ENCODE peak calls at places on chromosomes 11 and 22, in five cellular contexts. T is colonic mucosa; Q is stimulated activated CD4-positive, alpha-beta T cell treated with anti-CD3 and anti-CD28 coated beads, Interleukin-15, amount 100 ng/mL, for 24 hours; U is kidney; Z is AG20443. K is an unnamed sample.

GRCh38 chr22:49214976-49215375 is 612.7 kb downstream of the BRD1 start:
- DNase-seq in U (peak; percentile 53), Z (no peak), T (peak; percentile 9), Q (no peak), K (no peak)

GRCh38 chr22:20948989-20949388 is 18.1 kb upstream of the AIFM3 start:
- DNase-seq in Z (no peak), Q (no peak), U (peak; percentile 10), T (no peak), K (no peak)

GRCh38 chr11:112318661-112319060 is 58.0 kb upstream of the PLET1 start:
- DNase-seq in T (no peak), Q (no peak), Z (no peak), U (no peak), K (no peak)

GRCh38 chr11:2581151-2581930 is 118.5 kb downstream of the KCNQ1OT1 start:
- DNase-seq in Z (no peak), Q (peak; percentile 1), T (no peak), U (peak; percentile 67), K (no peak)

GRCh38 chr11:113419426-113420003 is 31.9 kb downstream of the ANKK1 start:
- DNase-seq in T (no peak), Z (no peak), U (no peak), Q (no peak), K (no peak)

GRCh38 chr11:45857834-45858492 is 10.7 kb downstream of the CRY2 start:
- DNase-seq in Q (no peak), T (no peak), U (peak; percentile 84), Z (peak; percentile 86), K (no peak)

GRCh38 chr11:129280027-129280811 is 88.1 kb upstream of the ARHGAP32 start:
- DNase-seq in Z (no peak), T (no peak), U (no peak), Q (peak; percentile 42), K (no peak)

GRCh38 chr11:34204396-34205279 is 99.2 kb downstream of the NAT10 start:
- DNase-seq in T (no peak), Z (no peak), Q (no peak), U (no peak), K (no peak)

K was measured in K562.